ENCODE peak calls at places on chromosomes 12 and 14, in four cellular contexts. One of them, this sample, is unnamed.
A peak's percentile ranks its signal among the peaks of the same experiment; 100 is the strongest.

GRCh38 chr14:32009636-32010560 is 67.2 kb upstream of the ARHGAP5 start:
- DNase-seq in OCI-LY7: no peak
- DNase-seq in SK-N-SH: no peak
- DNase-seq in GM23338: no peak
- DNase-seq in this sample: no peak

GRCh38 chr14:102442241-102443211 is 67.0 kb downstream of the ANKRD9 start:
- DNase-seq in OCI-LY7: no peak
- DNase-seq in SK-N-SH: no peak
- DNase-seq in GM23338: no peak
- DNase-seq in this sample: peak; percentile 34

GRCh38 chr14:72810201-72810600 is 83.7 kb downstream of the DPF3 start:
- DNase-seq in OCI-LY7: no peak
- DNase-seq in SK-N-SH: no peak
- DNase-seq in GM23338: no peak
- DNase-seq in this sample: peak; percentile 61

GRCh38 chr12:78651755-78652154 is 212.8 kb upstream of the SYT1 start:
- DNase-seq in OCI-LY7: no peak
- DNase-seq in SK-N-SH: peak; percentile 5
- DNase-seq in GM23338: peak; percentile 83
- DNase-seq in this sample: no peak

GRCh38 chr12:125185740-125186470 is 120.7 kb downstream of the AACS start:
- DNase-seq in OCI-LY7: peak; percentile 88
- DNase-seq in SK-N-SH: peak; percentile 81
- DNase-seq in GM23338: peak; percentile 90
- DNase-seq in this sample: peak; percentile 71

GRCh38 chr12:89862511-89863331 is 154.1 kb upstream of the ATP2B1 start:
- DNase-seq in OCI-LY7: peak; percentile 91
- DNase-seq in SK-N-SH: no peak
- DNase-seq in GM23338: no peak
- DNase-seq in this sample: no peak

GRCh38 chr12:80937391-80938238 is at the start of gene LIN7A:
- DNase-seq in OCI-LY7: no peak
- DNase-seq in SK-N-SH: peak; percentile 33
- DNase-seq in GM23338: peak; percentile 68
- DNase-seq in this sample: peak; percentile 44

GRCh38 chr12:79884401-79885006 is 50.4 kb downstream of the PPP1R12A start:
- DNase-seq in OCI-LY7: no peak
- DNase-seq in SK-N-SH: no peak
- DNase-seq in GM23338: no peak
- DNase-seq in this sample: no peak

GRCh38 chr12:99920561-99920960 is 64.2 kb downstream of the ANKS1B start:
- DNase-seq in OCI-LY7: no peak
- DNase-seq in SK-N-SH: no peak
- DNase-seq in GM23338: peak; percentile 27
- DNase-seq in this sample: no peak

GRCh38 chr14:104586832-104587620 is 7.5 kb downstream of the C14orf180 start:
- DNase-seq in OCI-LY7: no peak
- DNase-seq in SK-N-SH: peak; percentile 82
- DNase-seq in GM23338: no peak
- DNase-seq in this sample: peak; percentile 39

GRCh38 chr12:94545937-94546771 is 86.5 kb upstream of the CEP83 start:
- DNase-seq in OCI-LY7: peak; percentile 43
- DNase-seq in SK-N-SH: peak; percentile 75
- DNase-seq in GM23338: peak; percentile 91
- DNase-seq in this sample: peak; percentile 80

GRCh38 chr12:128817115-128818015 is 6.4 kb downstream of the SLC15A4 start:
- DNase-seq in OCI-LY7: no peak
- DNase-seq in SK-N-SH: peak; percentile 46
- DNase-seq in GM23338: no peak
- DNase-seq in this sample: peak; percentile 83

GRCh38 chr12:109153711-109154434 is 37.5 kb downstream of the ACACB start:
- DNase-seq in OCI-LY7: no peak
- DNase-seq in SK-N-SH: peak; percentile 32
- DNase-seq in GM23338: peak; percentile 66
- DNase-seq in this sample: no peak

GRCh38 chr12:65868878-65869277 is 44.6 kb downstream of the HMGA2 start:
- DNase-seq in OCI-LY7: no peak
- DNase-seq in SK-N-SH: no peak
- DNase-seq in GM23338: no peak
- DNase-seq in this sample: no peak

GRCh38 chr12:123118397-123118945 is 32.4 kb downstream of the PITPNM2 start:
- DNase-seq in OCI-LY7: no peak
- DNase-seq in SK-N-SH: no peak
- DNase-seq in GM23338: no peak
- DNase-seq in this sample: no peak

GRCh38 chr12:13223941-13224340 is 27.4 kb downstream of the EMP1 start:
- DNase-seq in OCI-LY7: no peak
- DNase-seq in SK-N-SH: no peak
- DNase-seq in GM23338: no peak
- DNase-seq in this sample: peak; percentile 56

GRCh38 chr12:13220848-13221247 is 24.3 kb downstream of the EMP1 start:
- DNase-seq in OCI-LY7: no peak
- DNase-seq in SK-N-SH: no peak
- DNase-seq in GM23338: no peak
- DNase-seq in this sample: peak; percentile 71

GRCh38 chr12:13222076-13222475 is 25.6 kb downstream of the EMP1 start:
- DNase-seq in OCI-LY7: no peak
- DNase-seq in SK-N-SH: no peak
- DNase-seq in GM23338: no peak
- DNase-seq in this sample: peak; percentile 69

GRCh38 chr12:13227191-13227590 is 30.7 kb downstream of the EMP1 start:
- DNase-seq in OCI-LY7: no peak
- DNase-seq in SK-N-SH: no peak
- DNase-seq in GM23338: no peak
- DNase-seq in this sample: no peak

GRCh38 chr12:13223176-13223806 is 26.8 kb downstream of the EMP1 start:
- DNase-seq in OCI-LY7: no peak
- DNase-seq in SK-N-SH: no peak
- DNase-seq in GM23338: no peak
- DNase-seq in this sample: peak; percentile 88
- TF ChIP-seq EZH2phosphoT487 in OCI-LY7: no peak
- TF ChIP-seq EZH2phosphoT487 in SK-N-SH: no peak
- TF ChIP-seq EZH2phosphoT487 in GM23338: no peak
- TF ChIP-seq EZH2phosphoT487 in this sample: no peak

DNA sequence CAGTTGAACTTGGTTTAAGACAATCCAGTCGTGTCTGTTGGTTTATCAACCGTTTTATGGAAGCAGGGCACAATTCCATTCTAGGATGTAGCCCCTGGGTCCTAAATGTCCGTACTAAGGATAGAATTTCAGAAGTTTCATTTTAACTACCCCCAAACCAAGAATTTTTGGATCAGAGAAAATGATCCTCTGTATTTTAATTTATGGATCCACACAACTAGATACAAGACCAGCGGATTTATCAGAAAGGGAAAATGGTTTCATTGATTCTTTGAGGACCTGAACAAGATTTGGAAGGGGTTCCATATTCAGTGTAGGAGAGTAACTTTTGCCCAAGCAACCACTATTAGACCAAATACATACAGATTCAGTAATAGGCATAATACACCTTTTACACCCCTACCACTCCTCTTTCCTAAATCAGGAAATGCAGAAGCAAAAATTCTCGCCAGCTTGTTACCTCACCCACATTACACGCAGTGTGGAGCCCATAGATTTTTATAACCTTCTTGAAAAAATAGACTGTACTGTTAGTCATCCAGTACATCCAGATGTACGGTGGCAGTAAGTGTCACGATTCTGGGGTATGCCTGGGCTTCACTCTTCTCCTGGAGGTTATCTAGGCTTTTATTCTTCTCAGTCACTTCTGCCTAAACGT is 1.4 kb upstream of the FBXL14 start:
- DNase-seq in OCI-LY7: no peak
- DNase-seq in SK-N-SH: no peak
- DNase-seq in GM23338: no peak
- DNase-seq in this sample: peak; percentile 80
- H3K4me2 ChIP-seq in OCI-LY7: peak overlapping the region; percentile 95
- H3K4me2 ChIP-seq in SK-N-SH: peak overlapping the region; percentile 89
- H3K4me2 ChIP-seq in GM23338: peak overlapping the region; percentile 97
- H3K4me2 ChIP-seq in this sample: peak overlapping the region; percentile 98

GRCh38 chr12:76546889-76547288 is 12.7 kb downstream of the OSBPL8 start:
- DNase-seq in OCI-LY7: no peak
- DNase-seq in SK-N-SH: no peak
- DNase-seq in GM23338: no peak
- DNase-seq in this sample: no peak
- H3K4me1 ChIP-seq in OCI-LY7: peaks cover 16% of the 10 kb centered on the region
- H3K4me1 ChIP-seq in SK-N-SH: peaks cover 6% of the 10 kb centered on the region
- H3K4me1 ChIP-seq in GM23338: peaks cover 69% of the 10 kb centered on the region
- H3K4me1 ChIP-seq in this sample: peaks cover 33% of the 10 kb centered on the region

DNA sequence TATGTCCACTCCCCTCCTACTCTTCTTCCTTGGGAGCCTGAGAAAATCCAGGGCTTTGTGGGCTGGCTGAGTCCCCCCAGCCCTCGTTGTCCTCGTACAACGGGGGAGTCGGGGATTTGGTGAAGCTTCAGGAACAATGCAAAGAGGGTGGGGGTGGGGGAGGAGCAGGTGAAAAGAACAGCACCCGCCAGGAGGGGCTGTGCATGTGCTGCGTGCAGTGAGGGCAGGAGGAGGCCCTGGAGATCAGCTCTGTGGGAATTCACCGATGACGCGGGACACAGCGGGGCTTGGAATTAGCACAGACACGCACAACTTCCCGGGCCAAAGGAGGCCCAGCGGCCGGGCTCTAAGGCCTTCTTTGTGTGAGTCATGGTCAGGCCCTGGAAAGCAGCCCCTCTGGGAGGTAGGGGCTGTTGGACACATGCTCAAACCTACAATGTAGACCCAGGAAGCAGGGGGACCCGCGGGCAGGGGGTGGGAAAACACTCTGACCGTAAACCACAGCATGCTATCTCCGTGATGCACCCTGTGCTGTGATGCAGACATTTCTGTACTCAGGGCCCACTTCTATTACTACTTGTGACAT is 32.8 kb downstream of the RBM19 start:
- DNase-seq in OCI-LY7: no peak
- DNase-seq in SK-N-SH: no peak
- DNase-seq in GM23338: peak; percentile 37
- DNase-seq in this sample: peak; percentile 29
- TF ChIP-seq EZH2phosphoT487 in OCI-LY7: no peak
- TF ChIP-seq EZH2phosphoT487 in SK-N-SH: no peak
- TF ChIP-seq EZH2phosphoT487 in GM23338: no peak
- TF ChIP-seq EZH2phosphoT487 in this sample: no peak

DNA sequence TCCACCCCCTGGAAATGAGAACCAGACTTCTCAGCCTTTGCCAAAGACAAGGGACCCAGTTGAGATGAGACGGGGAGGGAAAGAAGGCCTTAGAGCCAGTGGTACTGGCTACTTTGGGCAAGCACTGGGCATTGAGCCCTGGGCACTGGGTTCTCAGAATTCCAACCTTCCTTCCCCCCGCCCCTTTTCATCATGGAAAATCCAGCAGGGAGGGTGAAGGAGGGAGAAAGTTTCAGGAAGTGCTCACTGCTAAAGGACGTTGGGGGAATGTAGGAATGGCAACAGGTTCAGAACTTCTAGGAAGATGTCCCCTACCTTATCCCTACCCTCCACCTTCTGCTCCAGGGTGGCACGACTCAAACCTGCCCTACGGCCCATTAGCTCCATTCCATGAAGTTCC is 4.2 kb upstream of the TNS2 start:
- DNase-seq in OCI-LY7: no peak
- DNase-seq in SK-N-SH: no peak
- DNase-seq in GM23338: no peak
- DNase-seq in this sample: peak; percentile 37
- H3K4me2 ChIP-seq in OCI-LY7: no peak overlapping the region
- H3K4me2 ChIP-seq in SK-N-SH: peak overlapping the region; percentile 92
- H3K4me2 ChIP-seq in GM23338: peak overlapping the region; percentile 95
- H3K4me2 ChIP-seq in this sample: peak overlapping the region; percentile 79

This sample was measured in GM23248.